ENCODE peak calls at places on chromosomes 12 and 14, in seven cellular contexts. One of them, this sample, is unnamed.

GRCh38 chr12:123150804-123151678 is at the start of gene PITPNM2:
- DNase-seq in glutamatergic neuron: peak
- DNase-seq in lower leg skin: no peak
- DNase-seq in heart left ventricle: peak
- DNase-seq in body of pancreas: peak
- DNase-seq in progenitor cell of endocrine pancreas: peak
- DNase-seq in cardiac muscle cell: peak
- DNase-seq in this sample: peak

GRCh38 chr14:45976001-45976400 is 675.6 kb downstream of the RPL10L start:
- DNase-seq in progenitor cell of endocrine pancreas: no peak
- DNase-seq in heart left ventricle: no peak
- DNase-seq in cardiac muscle cell: no peak
- DNase-seq in lower leg skin: no peak
- DNase-seq in body of pancreas: no peak
- DNase-seq in glutamatergic neuron: no peak
- DNase-seq in this sample: no peak

GRCh38 chr14:34058510-34058909 is 107.6 kb upstream of the EGLN3 start:
- DNase-seq in progenitor cell of endocrine pancreas: no peak
- DNase-seq in lower leg skin: no peak
- DNase-seq in glutamatergic neuron: no peak
- DNase-seq in cardiac muscle cell: no peak
- DNase-seq in heart left ventricle: no peak
- DNase-seq in body of pancreas: no peak
- DNase-seq in this sample: no peak

GRCh38 chr14:44625098-44625497 is 118.0 kb upstream of the FSCB start:
- DNase-seq in cardiac muscle cell: no peak
- DNase-seq in glutamatergic neuron: no peak
- DNase-seq in lower leg skin: no peak
- DNase-seq in body of pancreas: no peak
- DNase-seq in heart left ventricle: no peak
- DNase-seq in progenitor cell of endocrine pancreas: no peak
- DNase-seq in this sample: no peak

GRCh38 chr12:94172973-94173372 is 24.6 kb downstream of the PLXNC1 start:
- DNase-seq in cardiac muscle cell: no peak
- DNase-seq in heart left ventricle: no peak
- DNase-seq in lower leg skin: peak
- DNase-seq in body of pancreas: no peak
- DNase-seq in progenitor cell of endocrine pancreas: no peak
- DNase-seq in glutamatergic neuron: no peak
- DNase-seq in this sample: no peak

GRCh38 chr12:91630906-91631305 is 448.3 kb upstream of the DCN start:
- DNase-seq in cardiac muscle cell: no peak
- DNase-seq in lower leg skin: no peak
- DNase-seq in body of pancreas: no peak
- DNase-seq in heart left ventricle: no peak
- DNase-seq in glutamatergic neuron: no peak
- DNase-seq in progenitor cell of endocrine pancreas: no peak
- DNase-seq in this sample: no peak

GRCh38 chr12:85405781-85406522 is 125.9 kb downstream of the ALX1 start:
- DNase-seq in lower leg skin: no peak
- DNase-seq in cardiac muscle cell: no peak
- DNase-seq in heart left ventricle: no peak
- DNase-seq in body of pancreas: no peak
- DNase-seq in glutamatergic neuron: no peak
- DNase-seq in progenitor cell of endocrine pancreas: no peak
- DNase-seq in this sample: no peak

GRCh38 chr12:53308276-53308675 is 8.8 kb downstream of the MYG1 start:
- DNase-seq in lower leg skin: no peak
- DNase-seq in body of pancreas: no peak
- DNase-seq in glutamatergic neuron: no peak
- DNase-seq in cardiac muscle cell: no peak
- DNase-seq in progenitor cell of endocrine pancreas: no peak
- DNase-seq in heart left ventricle: no peak
- DNase-seq in this sample: no peak

GRCh38 chr12:8556748-8557147 is 16.0 kb upstream of the CLEC4E start:
- DNase-seq in heart left ventricle: no peak
- DNase-seq in body of pancreas: no peak
- DNase-seq in cardiac muscle cell: no peak
- DNase-seq in glutamatergic neuron: no peak
- DNase-seq in lower leg skin: no peak
- DNase-seq in progenitor cell of endocrine pancreas: no peak
- DNase-seq in this sample: no peak

GRCh38 chr12:102298022-102298421 is 100.4 kb upstream of the PMCH start:
- DNase-seq in progenitor cell of endocrine pancreas: no peak
- DNase-seq in heart left ventricle: no peak
- DNase-seq in glutamatergic neuron: no peak
- DNase-seq in body of pancreas: no peak
- DNase-seq in lower leg skin: no peak
- DNase-seq in cardiac muscle cell: no peak
- DNase-seq in this sample: no peak

GRCh38 chr14:98822917-98823316 is 449.1 kb downstream of the BCL11B start:
- DNase-seq in progenitor cell of endocrine pancreas: no peak
- DNase-seq in body of pancreas: no peak
- DNase-seq in cardiac muscle cell: no peak
- DNase-seq in heart left ventricle: no peak
- DNase-seq in glutamatergic neuron: no peak
- DNase-seq in lower leg skin: no peak
- DNase-seq in this sample: no peak

GRCh38 chr12:50690923-50691322 is 73.0 kb upstream of the ATF1 start:
- DNase-seq in lower leg skin: no peak
- DNase-seq in glutamatergic neuron: no peak
- DNase-seq in cardiac muscle cell: no peak
- DNase-seq in progenitor cell of endocrine pancreas: no peak
- DNase-seq in body of pancreas: peak
- DNase-seq in heart left ventricle: peak
- DNase-seq in this sample: no peak

GRCh38 chr14:36973806-36974442 is 198.5 kb downstream of the SLC25A21 start:
- DNase-seq in body of pancreas: no peak
- DNase-seq in glutamatergic neuron: no peak
- DNase-seq in progenitor cell of endocrine pancreas: no peak
- DNase-seq in cardiac muscle cell: no peak
- DNase-seq in heart left ventricle: no peak
- DNase-seq in lower leg skin: no peak
- DNase-seq in this sample: no peak

GRCh38 chr12:59030415-59030814 is 110.1 kb upstream of the LRIG3 start:
- DNase-seq in body of pancreas: peak
- DNase-seq in glutamatergic neuron: no peak
- DNase-seq in cardiac muscle cell: no peak
- DNase-seq in heart left ventricle: no peak
- DNase-seq in progenitor cell of endocrine pancreas: no peak
- DNase-seq in lower leg skin: no peak
- DNase-seq in this sample: no peak

GRCh38 chr14:89473979-89474378 is 56.9 kb upstream of the FOXN3 start:
- DNase-seq in body of pancreas: no peak
- DNase-seq in heart left ventricle: no peak
- DNase-seq in cardiac muscle cell: no peak
- DNase-seq in glutamatergic neuron: no peak
- DNase-seq in lower leg skin: no peak
- DNase-seq in progenitor cell of endocrine pancreas: no peak
- DNase-seq in this sample: no peak

GRCh38 chr14:104974665-104975390 is 3.3 kb downstream of the AHNAK2 start:
- DNase-seq in heart left ventricle: peak
- DNase-seq in cardiac muscle cell: no peak
- DNase-seq in lower leg skin: no peak
- DNase-seq in glutamatergic neuron: peak
- DNase-seq in body of pancreas: no peak
- DNase-seq in progenitor cell of endocrine pancreas: no peak
- DNase-seq in this sample: no peak

GRCh38 chr12:20370001-20370381 is 1.7 kb downstream of the PDE3A start:
- DNase-seq in glutamatergic neuron: no peak
- DNase-seq in heart left ventricle: peak
- DNase-seq in progenitor cell of endocrine pancreas: peak
- DNase-seq in cardiac muscle cell: peak
- DNase-seq in body of pancreas: peak
- DNase-seq in lower leg skin: no peak
- DNase-seq in this sample: no peak

GRCh38 chr12:106133136-106134087 is 5.3 kb downstream of the NUAK1 start:
- DNase-seq in heart left ventricle: no peak
- DNase-seq in progenitor cell of endocrine pancreas: no peak
- DNase-seq in glutamatergic neuron: no peak
- DNase-seq in cardiac muscle cell: no peak
- DNase-seq in body of pancreas: no peak
- DNase-seq in lower leg skin: no peak
- DNase-seq in this sample: no peak

GRCh38 chr14:67487937-67488893 is at the start of gene TMEM229B:
- DNase-seq in progenitor cell of endocrine pancreas: no peak
- DNase-seq in cardiac muscle cell: no peak
- DNase-seq in glutamatergic neuron: no peak
- DNase-seq in lower leg skin: no peak
- DNase-seq in heart left ventricle: peak
- DNase-seq in body of pancreas: no peak
- DNase-seq in this sample: peak

GRCh38 chr12:124767075-124767821 is 96.4 kb downstream of the SCARB1 start:
- DNase-seq in progenitor cell of endocrine pancreas: peak
- DNase-seq in cardiac muscle cell: peak
- DNase-seq in glutamatergic neuron: peak
- DNase-seq in heart left ventricle: peak
- DNase-seq in body of pancreas: peak
- DNase-seq in lower leg skin: peak
- DNase-seq in this sample: peak

GRCh38 chr14:90488256-90488655 is 91.4 kb downstream of the CALM1 start:
- DNase-seq in glutamatergic neuron: no peak
- DNase-seq in cardiac muscle cell: no peak
- DNase-seq in heart left ventricle: no peak
- DNase-seq in progenitor cell of endocrine pancreas: no peak
- DNase-seq in lower leg skin: no peak
- DNase-seq in body of pancreas: no peak
- DNase-seq in this sample: no peak

GRCh38 chr12:94240171-94240570 is 91.8 kb downstream of the PLXNC1 start:
- DNase-seq in glutamatergic neuron: no peak
- DNase-seq in heart left ventricle: no peak
- DNase-seq in lower leg skin: no peak
- DNase-seq in progenitor cell of endocrine pancreas: no peak
- DNase-seq in body of pancreas: no peak
- DNase-seq in cardiac muscle cell: no peak
- DNase-seq in this sample: no peak

GRCh38 chr12:54428050-54429013 is 9.3 kb upstream of the ITGA5 start:
- DNase-seq in cardiac muscle cell: no peak
- DNase-seq in glutamatergic neuron: no peak
- DNase-seq in heart left ventricle: no peak
- DNase-seq in body of pancreas: no peak
- DNase-seq in progenitor cell of endocrine pancreas: no peak
- DNase-seq in lower leg skin: no peak
- DNase-seq in this sample: no peak

GRCh38 chr12:104402630-104403029 is 54.1 kb upstream of the CHST11 start:
- DNase-seq in heart left ventricle: no peak
- DNase-seq in progenitor cell of endocrine pancreas: no peak
- DNase-seq in lower leg skin: no peak
- DNase-seq in cardiac muscle cell: no peak
- DNase-seq in glutamatergic neuron: no peak
- DNase-seq in body of pancreas: no peak
- DNase-seq in this sample: no peak

DNA sequence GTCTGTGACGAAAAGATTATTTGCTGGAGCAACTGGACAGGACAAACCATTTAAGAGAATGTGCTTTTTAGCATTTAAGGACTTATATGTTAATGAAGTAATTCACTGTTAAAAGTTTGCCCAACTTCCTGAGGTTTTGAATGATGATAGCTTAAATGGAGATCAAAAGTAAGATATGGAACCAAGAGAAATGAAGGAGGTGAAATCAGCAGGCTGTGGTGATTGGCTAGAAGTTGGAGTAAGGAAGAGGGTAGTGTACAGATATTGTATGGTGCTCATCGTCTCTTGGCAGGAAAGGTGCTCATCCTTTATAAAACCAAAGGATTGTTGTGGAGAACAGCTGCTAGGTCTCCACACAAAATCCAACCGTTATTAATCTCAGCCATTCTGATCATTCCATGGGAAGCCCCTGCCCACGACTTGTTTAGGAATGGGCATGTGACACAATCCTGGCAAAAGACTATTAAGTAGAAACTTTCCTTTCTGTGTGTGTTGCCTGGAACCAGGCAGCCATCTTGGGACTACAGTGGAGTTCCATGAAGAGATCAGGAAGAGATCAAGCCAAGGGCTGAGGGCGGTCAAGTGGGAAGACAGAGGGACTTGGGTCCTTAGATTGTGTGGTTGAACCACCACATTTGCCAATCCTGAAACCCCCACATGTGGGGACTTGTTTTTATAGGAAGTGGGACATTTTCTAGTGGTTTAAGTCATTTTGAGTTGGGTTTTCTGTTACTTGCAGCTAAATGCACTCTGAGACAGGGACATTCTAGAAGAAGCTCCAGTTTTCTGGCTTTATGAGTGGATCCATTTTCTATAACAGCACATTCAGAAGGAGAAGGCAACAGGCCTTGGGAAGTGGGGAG is 56.8 kb upstream of the CHST11 start:
- DNase-seq in heart left ventricle: no peak
- DNase-seq in progenitor cell of endocrine pancreas: no peak
- DNase-seq in lower leg skin: no peak
- DNase-seq in cardiac muscle cell: no peak
- DNase-seq in body of pancreas: no peak
- DNase-seq in glutamatergic neuron: no peak
- DNase-seq in this sample: no peak
- TF ChIP-seq CTCF in heart left ventricle: no peak
- TF ChIP-seq CTCF in progenitor cell of endocrine pancreas: no peak
- TF ChIP-seq CTCF in lower leg skin: no peak
- TF ChIP-seq CTCF in cardiac muscle cell: no peak
- TF ChIP-seq CTCF in body of pancreas: no peak
- TF ChIP-seq CTCF in glutamatergic neuron: no peak
- TF ChIP-seq CTCF in this sample: no peak

DNA sequence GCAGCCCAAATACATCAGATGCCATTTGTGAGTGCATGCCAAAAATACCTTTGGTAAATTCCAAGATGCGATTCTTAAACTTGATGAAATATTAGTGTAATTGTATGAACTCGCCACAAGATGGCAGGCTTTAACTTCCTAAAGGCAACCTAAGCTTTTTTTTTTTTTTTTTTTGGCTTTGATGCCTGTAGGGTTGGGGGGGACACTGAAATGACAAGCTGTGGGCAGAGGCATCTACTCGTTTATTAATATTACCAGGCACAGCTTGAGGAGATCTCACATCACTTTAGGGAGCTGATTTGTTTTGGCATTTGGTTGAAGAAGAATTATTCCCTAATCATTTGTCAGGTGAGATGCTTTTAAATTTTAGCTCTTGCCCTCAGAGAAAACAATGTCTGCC is 126.7 kb upstream of the CCDC196 start:
- DNase-seq in body of pancreas: peak
- DNase-seq in lower leg skin: no peak
- DNase-seq in glutamatergic neuron: no peak
- DNase-seq in heart left ventricle: no peak
- DNase-seq in cardiac muscle cell: peak
- DNase-seq in progenitor cell of endocrine pancreas: no peak
- DNase-seq in this sample: no peak
- TF ChIP-seq CTCF in body of pancreas: peak
- TF ChIP-seq CTCF in lower leg skin: no peak
- TF ChIP-seq CTCF in glutamatergic neuron: peak
- TF ChIP-seq CTCF in heart left ventricle: peak
- TF ChIP-seq CTCF in cardiac muscle cell: peak
- TF ChIP-seq CTCF in progenitor cell of endocrine pancreas: peak
- TF ChIP-seq CTCF in this sample: peak

GRCh38 chr12:6614513-6615177 is 7.5 kb upstream of the CHD4 start:
- DNase-seq in heart left ventricle: no peak
- DNase-seq in body of pancreas: no peak
- DNase-seq in progenitor cell of endocrine pancreas: no peak
- DNase-seq in lower leg skin: no peak
- DNase-seq in glutamatergic neuron: no peak
- DNase-seq in cardiac muscle cell: no peak
- DNase-seq in this sample: no peak
- TF ChIP-seq CTCF in heart left ventricle: no peak
- TF ChIP-seq CTCF in body of pancreas: no peak
- TF ChIP-seq CTCF in progenitor cell of endocrine pancreas: peak
- TF ChIP-seq CTCF in lower leg skin: no peak
- TF ChIP-seq CTCF in glutamatergic neuron: no peak
- TF ChIP-seq CTCF in cardiac muscle cell: peak
- TF ChIP-seq CTCF in this sample: no peak

GRCh38 chr12:130838951-130839769 is at the start of gene STX2:
- DNase-seq in body of pancreas: peak
- DNase-seq in progenitor cell of endocrine pancreas: peak
- DNase-seq in cardiac muscle cell: peak
- DNase-seq in glutamatergic neuron: peak
- DNase-seq in lower leg skin: peak
- DNase-seq in heart left ventricle: peak
- DNase-seq in this sample: peak
- TF ChIP-seq CTCF in body of pancreas: peak
- TF ChIP-seq CTCF in progenitor cell of endocrine pancreas: no peak
- TF ChIP-seq CTCF in cardiac muscle cell: peak
- TF ChIP-seq CTCF in glutamatergic neuron: peak
- TF ChIP-seq CTCF in lower leg skin: no peak
- TF ChIP-seq CTCF in heart left ventricle: no peak
- TF ChIP-seq CTCF in this sample: no peak